ENCODE peak calls at places on chromosomes 13 and 19, in seven cellular contexts. S, N, E, I, Y, J and R are unnamed samples.
A peak's percentile ranks its signal among the peaks of the same experiment; 100 is the strongest.

GRCh38 chr19:30671622-30672051 is 299.5 kb downstream of the ZNF536 start:
- DNase-seq in J (no peak), N (no peak), I (peak; percentile 28), Y (no peak), E (peak; percentile 42), S (no peak), R (no peak)

GRCh38 chr19:11560404-11560988 is 1.5 kb upstream of the ELOF1 start:
- DNase-seq in Y (no peak), N (peak; percentile 81), I (peak; percentile 81), S (no peak), J (peak; percentile 96), E (no peak), R (no peak)

GRCh38 chr13:51644649-51645048 is 60.4 kb downstream of the WDFY2 start:
- DNase-seq in I (peak; percentile 62), N (no peak), E (no peak), S (no peak), J (peak; percentile 7), Y (no peak), R (no peak)

GRCh38 chr19:54341295-54341694 is 2.3 kb upstream of the LILRA4 start:
- DNase-seq in E (no peak), J (no peak), S (no peak), I (no peak), Y (no peak), N (no peak), R (no peak)

GRCh38 chr13:111953546-111954178 is 113.3 kb upstream of the SOX1 start:
- DNase-seq in E (no peak), Y (no peak), S (no peak), J (no peak), N (no peak), I (no peak), R (no peak)

GRCh38 chr19:49988007-49988406 is 27.0 kb upstream of the SIGLEC11 start:
- DNase-seq in I (no peak), Y (no peak), E (no peak), S (no peak), N (no peak), J (no peak), R (no peak)

GRCh38 chr13:112893570-112894422 is 75.2 kb upstream of the MCF2L start:
- DNase-seq in Y (no peak), I (peak; percentile 11), S (peak; percentile 55), N (peak; percentile 89), J (no peak), E (peak; percentile 41), R (no peak)

GRCh38 chr13:97696921-97697320 is 256.6 kb upstream of the IPO5 start:
- DNase-seq in E (no peak), Y (no peak), N (no peak), I (no peak), J (no peak), S (no peak), R (no peak)

GRCh38 chr19:8397291-8397690 is 7.1 kb downstream of the RAB11B start:
- DNase-seq in N (no peak), E (no peak), S (peak; percentile 37), J (no peak), I (no peak), Y (no peak), R (no peak)

GRCh38 chr13:51064753-51065152 is 46.3 kb downstream of the C13orf42 start:
- DNase-seq in N (no peak), I (no peak), J (no peak), S (no peak), Y (no peak), E (no peak), R (no peak)

GRCh38 chr13:106061781-106062180 is 473.7 kb downstream of the EFNB2 start:
- DNase-seq in E (no peak), I (no peak), Y (no peak), N (no peak), S (no peak), J (no peak), R (no peak)

GRCh38 chr19:49506575-49507105 is 5.8 kb upstream of the FCGRT start:
- DNase-seq in E (no peak), N (peak; percentile 79), S (peak; percentile 76), Y (no peak), J (peak; percentile 78), I (peak; percentile 66), R (no peak)

GRCh38 chr19:2922987-2923386 is 21.8 kb downstream of the ZNF77 start:
- DNase-seq in Y (no peak), E (no peak), N (peak; percentile 39), J (no peak), S (no peak), I (no peak), R (no peak)

GRCh38 chr13:21344662-21345176 is 114.4 kb downstream of the ZDHHC20 start:
- DNase-seq in S (no peak), J (peak; percentile 37), I (no peak), E (no peak), N (no peak), Y (no peak), R (peak; percentile 31)

GRCh38 chr19:44723299-44723951 is 24.5 kb downstream of the CEACAM16 start:
- DNase-seq in N (no peak), J (no peak), E (no peak), S (no peak), Y (no peak), I (no peak), R (no peak)

GRCh38 chr13:102707465-102707864 is 12.6 kb upstream of the METTL21C start:
- DNase-seq in Y (no peak), J (no peak), N (no peak), S (no peak), E (no peak), I (peak; percentile 92), R (no peak)

GRCh38 chr13:113518080-113518803 is 27.7 kb upstream of the DCUN1D2 start:
- DNase-seq in Y (no peak), N (no peak), I (no peak), S (no peak), E (no peak), J (no peak), R (no peak)

GRCh38 chr13:108178105-108178504 is 37.2 kb downstream of the LIG4 start:
- DNase-seq in I (no peak), N (no peak), J (no peak), Y (no peak), E (no peak), S (no peak), R (no peak)

GRCh38 chr19:14410054-14410774 is 8.9 kb downstream of the DDX39A start:
- DNase-seq in S (no peak), I (no peak), Y (no peak), E (no peak), N (no peak), J (no peak), R (no peak)

GRCh38 chr13:31476753-31477152 is 262.6 kb upstream of the RXFP2 start:
- DNase-seq in Y (no peak), S (no peak), N (no peak), E (no peak), I (peak; percentile 73), J (no peak), R (no peak)

GRCh38 chr13:49374585-49375290 is 69.1 kb downstream of the CAB39L start:
- DNase-seq in Y (no peak), S (no peak), J (peak; percentile 23), N (no peak), E (no peak), I (peak; percentile 54), R (no peak)

GRCh38 chr19:21210037-21210621 is 68.3 kb downstream of the ZNF431 start:
- DNase-seq in I (no peak), J (no peak), E (no peak), Y (no peak), N (peak; percentile 40), S (no peak), R (no peak)

GRCh38 chr19:7645159-7645558 is 8.2 kb downstream of the STXBP2 start:
- DNase-seq in S (no peak), E (no peak), Y (no peak), J (no peak), N (no peak), I (no peak), R (no peak)

GRCh38 chr19:23070353-23070781 is 46.5 kb upstream of the ZNF730 start:
- DNase-seq in S (peak; percentile 60), N (no peak), I (peak; percentile 60), J (no peak), E (peak; percentile 33), Y (no peak), R (no peak)

GRCh38 chr19:23071087-23071511 is 45.7 kb upstream of the ZNF730 start:
- DNase-seq in I (peak; percentile 35), J (no peak), E (peak; percentile 37), N (no peak), Y (no peak), S (no peak), R (peak; percentile 44)

GRCh38 chr19:23075031-23075733 is 41.6 kb upstream of the ZNF730 start:
- DNase-seq in E (peak; percentile 58), N (peak; percentile 87), J (peak; percentile 90), S (peak; percentile 62), I (peak; percentile 84), Y (no peak), R (peak; percentile 86)
- TF ChIP-seq CTCF in E (no peak), N (peak; percentile 14), J (no peak), S (no peak), I (no peak), Y (no peak), R (no peak)

DNA sequence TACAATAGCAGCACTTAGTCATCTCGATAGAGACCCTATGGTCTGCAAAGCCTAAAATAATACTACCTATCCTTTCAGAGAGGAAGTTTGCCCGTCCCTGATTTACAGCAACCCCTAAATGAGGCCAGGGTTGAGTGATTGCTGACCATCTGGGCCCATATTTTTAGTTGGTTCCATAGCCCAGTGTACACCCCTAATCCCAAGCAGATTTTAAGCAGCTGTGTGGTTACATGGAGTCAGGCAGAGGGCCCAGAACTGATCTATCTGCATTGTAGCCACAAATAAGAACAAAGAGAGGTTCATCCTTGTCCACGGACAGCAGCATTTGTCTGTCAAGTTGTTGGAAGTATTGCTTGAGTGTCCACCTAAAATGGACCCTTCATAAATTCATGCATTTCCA is 148.2 kb downstream of the DCT start:
- DNase-seq in N (no peak), J (no peak), E (no peak), S (no peak), Y (no peak), I (no peak), R (no peak)
- H3K4me3 ChIP-seq in N (no peak overlapping the region), J (no peak overlapping the region), E (no peak overlapping the region), S (no peak overlapping the region), Y (no peak overlapping the region), I (no peak overlapping the region), R (no peak overlapping the region)

DNA sequence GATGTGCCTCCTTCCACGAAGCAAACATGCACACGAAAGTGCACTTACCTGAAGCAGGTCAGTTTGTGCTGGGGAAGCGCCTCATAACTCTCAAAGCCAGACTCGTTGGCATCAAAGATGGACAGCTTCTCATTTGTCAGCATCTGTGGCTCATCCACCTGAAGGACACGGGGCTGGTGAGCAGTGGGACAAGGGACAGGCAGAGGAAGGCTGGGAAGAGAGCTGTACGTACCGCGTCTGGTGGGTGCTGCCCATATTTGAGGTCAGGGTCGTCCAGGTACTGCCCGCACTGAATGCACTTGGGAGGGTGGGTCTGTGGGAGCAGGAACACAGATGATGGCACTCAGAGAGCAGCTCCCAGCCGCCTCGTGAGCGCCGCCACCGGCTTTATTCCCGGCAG is 35.1 kb downstream of the DNMT1 start:
- DNase-seq in S (no peak), Y (no peak), E (no peak), N (no peak), I (no peak), J (no peak), R (no peak)
- H3K36me3 ChIP-seq in S (peaks cover 97% of the 10 kb centered on the region), Y (peaks cover 55% of the 10 kb centered on the region), E (peaks cover 100% of the 10 kb centered on the region), N (no peaks in the 10 kb centered on the region), I (peaks cover 54% of the 10 kb centered on the region), J (peaks cover 99% of the 10 kb centered on the region), R (peaks cover 44% of the 10 kb centered on the region)

GRCh38 chr19:10389863-10390262 is 9.5 kb upstream of the TYK2 start:
- DNase-seq in I (no peak), E (no peak), Y (no peak), S (no peak), J (no peak), N (no peak), R (no peak)
- TF ChIP-seq CTCF in I (peak; percentile 27), E (no peak), Y (no peak), S (peak; percentile 9), J (peak; percentile 66), N (peak; percentile 8), R (peak; percentile 39)